ENCODE peak calls at places on chromosomes 16 and 17, in nine cellular contexts. One of them, this sample, is unnamed.

GRCh38 chr17:17134051-17134951 is 71.8 kb downstream of the PLD6 start:
- DNase-seq in cardiac muscle cell: no peak
- DNase-seq in stimulated activated naive CD8-positive, alpha-beta T cell treated with anti-CD3 and anti-CD28 coated beads, Interleukin-15, amount 100 ng/mL, for 72 hours: no peak
- DNase-seq in GM12891: no peak
- DNase-seq in NCI-H1105 treated with DMSO at 0.1 percent for 48 hours: no peak
- DNase-seq in stimulated activated CD8-positive, alpha-beta memory T cell treated with anti-CD3 and anti-CD28 coated beads, Interleukin-2, amount 100 ng/mL, for 48 hours: no peak
- DNase-seq in A549: no peak
- DNase-seq in H9: no peak
- DNase-seq in stimulated activated CD4-positive, alpha-beta T cell treated with anti-CD3 and anti-CD28 coated beads, Interleukin-1b, Interleukin-23, amount 100 ng/mL, for 48 hours: no peak
- DNase-seq in this sample: no peak

GRCh38 chr16:47458331-47458730 is 2.5 kb downstream of the ITFG1 start:
- DNase-seq in H9: no peak
- DNase-seq in cardiac muscle cell: no peak
- DNase-seq in A549: no peak
- DNase-seq in stimulated activated CD4-positive, alpha-beta T cell treated with anti-CD3 and anti-CD28 coated beads, Interleukin-1b, Interleukin-23, amount 100 ng/mL, for 48 hours: no peak
- DNase-seq in GM12891: no peak
- DNase-seq in NCI-H1105 treated with DMSO at 0.1 percent for 48 hours: no peak
- DNase-seq in stimulated activated CD8-positive, alpha-beta memory T cell treated with anti-CD3 and anti-CD28 coated beads, Interleukin-2, amount 100 ng/mL, for 48 hours: no peak
- DNase-seq in stimulated activated naive CD8-positive, alpha-beta T cell treated with anti-CD3 and anti-CD28 coated beads, Interleukin-15, amount 100 ng/mL, for 72 hours: no peak
- DNase-seq in this sample: no peak

GRCh38 chr17:45705123-45706009 is 78.8 kb upstream of the CRHR1 start:
- DNase-seq in stimulated activated CD4-positive, alpha-beta T cell treated with anti-CD3 and anti-CD28 coated beads, Interleukin-1b, Interleukin-23, amount 100 ng/mL, for 48 hours: peak; percentile 8
- DNase-seq in A549: peak; percentile 84
- DNase-seq in stimulated activated naive CD8-positive, alpha-beta T cell treated with anti-CD3 and anti-CD28 coated beads, Interleukin-15, amount 100 ng/mL, for 72 hours: no peak
- DNase-seq in H9: no peak
- DNase-seq in GM12891: no peak
- DNase-seq in stimulated activated CD8-positive, alpha-beta memory T cell treated with anti-CD3 and anti-CD28 coated beads, Interleukin-2, amount 100 ng/mL, for 48 hours: no peak
- DNase-seq in cardiac muscle cell: no peak
- DNase-seq in NCI-H1105 treated with DMSO at 0.1 percent for 48 hours: no peak
- DNase-seq in this sample: no peak

GRCh38 chr17:60153606-60154355 is 4.0 kb downstream of the CA4 start:
- DNase-seq in stimulated activated CD8-positive, alpha-beta memory T cell treated with anti-CD3 and anti-CD28 coated beads, Interleukin-2, amount 100 ng/mL, for 48 hours: no peak
- DNase-seq in stimulated activated CD4-positive, alpha-beta T cell treated with anti-CD3 and anti-CD28 coated beads, Interleukin-1b, Interleukin-23, amount 100 ng/mL, for 48 hours: no peak
- DNase-seq in NCI-H1105 treated with DMSO at 0.1 percent for 48 hours: no peak
- DNase-seq in GM12891: no peak
- DNase-seq in H9: peak; percentile 24
- DNase-seq in A549: no peak
- DNase-seq in stimulated activated naive CD8-positive, alpha-beta T cell treated with anti-CD3 and anti-CD28 coated beads, Interleukin-15, amount 100 ng/mL, for 72 hours: no peak
- DNase-seq in cardiac muscle cell: peak; percentile 49
- DNase-seq in this sample: no peak

GRCh38 chr17:76696763-76697701 is 13.7 kb downstream of the MXRA7 start:
- DNase-seq in A549: no peak
- DNase-seq in GM12891: peak; percentile 55
- DNase-seq in NCI-H1105 treated with DMSO at 0.1 percent for 48 hours: no peak
- DNase-seq in cardiac muscle cell: peak; percentile 59
- DNase-seq in stimulated activated CD4-positive, alpha-beta T cell treated with anti-CD3 and anti-CD28 coated beads, Interleukin-1b, Interleukin-23, amount 100 ng/mL, for 48 hours: no peak
- DNase-seq in stimulated activated naive CD8-positive, alpha-beta T cell treated with anti-CD3 and anti-CD28 coated beads, Interleukin-15, amount 100 ng/mL, for 72 hours: no peak
- DNase-seq in H9: no peak
- DNase-seq in stimulated activated CD8-positive, alpha-beta memory T cell treated with anti-CD3 and anti-CD28 coated beads, Interleukin-2, amount 100 ng/mL, for 48 hours: no peak
- DNase-seq in this sample: peak; percentile 65

GRCh38 chr16:47571049-47571448 is 109.9 kb downstream of the PHKB start:
- DNase-seq in NCI-H1105 treated with DMSO at 0.1 percent for 48 hours: no peak
- DNase-seq in stimulated activated CD4-positive, alpha-beta T cell treated with anti-CD3 and anti-CD28 coated beads, Interleukin-1b, Interleukin-23, amount 100 ng/mL, for 48 hours: no peak
- DNase-seq in GM12891: no peak
- DNase-seq in A549: no peak
- DNase-seq in H9: no peak
- DNase-seq in stimulated activated CD8-positive, alpha-beta memory T cell treated with anti-CD3 and anti-CD28 coated beads, Interleukin-2, amount 100 ng/mL, for 48 hours: no peak
- DNase-seq in cardiac muscle cell: no peak
- DNase-seq in stimulated activated naive CD8-positive, alpha-beta T cell treated with anti-CD3 and anti-CD28 coated beads, Interleukin-15, amount 100 ng/mL, for 72 hours: no peak
- DNase-seq in this sample: no peak

GRCh38 chr16:68332411-68333121 is 21.7 kb downstream of the PRMT7 start:
- DNase-seq in stimulated activated CD8-positive, alpha-beta memory T cell treated with anti-CD3 and anti-CD28 coated beads, Interleukin-2, amount 100 ng/mL, for 48 hours: no peak
- DNase-seq in GM12891: no peak
- DNase-seq in stimulated activated CD4-positive, alpha-beta T cell treated with anti-CD3 and anti-CD28 coated beads, Interleukin-1b, Interleukin-23, amount 100 ng/mL, for 48 hours: no peak
- DNase-seq in NCI-H1105 treated with DMSO at 0.1 percent for 48 hours: no peak
- DNase-seq in stimulated activated naive CD8-positive, alpha-beta T cell treated with anti-CD3 and anti-CD28 coated beads, Interleukin-15, amount 100 ng/mL, for 72 hours: no peak
- DNase-seq in A549: no peak
- DNase-seq in H9: no peak
- DNase-seq in cardiac muscle cell: peak; percentile 52
- DNase-seq in this sample: no peak

GRCh38 chr17:70906808-70907207 is 737.5 kb downstream of the KCNJ2 start:
- DNase-seq in NCI-H1105 treated with DMSO at 0.1 percent for 48 hours: no peak
- DNase-seq in GM12891: no peak
- DNase-seq in stimulated activated CD8-positive, alpha-beta memory T cell treated with anti-CD3 and anti-CD28 coated beads, Interleukin-2, amount 100 ng/mL, for 48 hours: no peak
- DNase-seq in H9: peak; percentile 46
- DNase-seq in stimulated activated naive CD8-positive, alpha-beta T cell treated with anti-CD3 and anti-CD28 coated beads, Interleukin-15, amount 100 ng/mL, for 72 hours: no peak
- DNase-seq in cardiac muscle cell: peak; percentile 88
- DNase-seq in A549: no peak
- DNase-seq in stimulated activated CD4-positive, alpha-beta T cell treated with anti-CD3 and anti-CD28 coated beads, Interleukin-1b, Interleukin-23, amount 100 ng/mL, for 48 hours: no peak
- DNase-seq in this sample: no peak

GRCh38 chr17:17221329-17221728 is 15.2 kb upstream of the PLD6 start:
- DNase-seq in H9: no peak
- DNase-seq in stimulated activated naive CD8-positive, alpha-beta T cell treated with anti-CD3 and anti-CD28 coated beads, Interleukin-15, amount 100 ng/mL, for 72 hours: no peak
- DNase-seq in A549: no peak
- DNase-seq in stimulated activated CD8-positive, alpha-beta memory T cell treated with anti-CD3 and anti-CD28 coated beads, Interleukin-2, amount 100 ng/mL, for 48 hours: no peak
- DNase-seq in cardiac muscle cell: no peak
- DNase-seq in stimulated activated CD4-positive, alpha-beta T cell treated with anti-CD3 and anti-CD28 coated beads, Interleukin-1b, Interleukin-23, amount 100 ng/mL, for 48 hours: no peak
- DNase-seq in NCI-H1105 treated with DMSO at 0.1 percent for 48 hours: no peak
- DNase-seq in GM12891: no peak
- DNase-seq in this sample: no peak

GRCh38 chr17:1762906-1763829 is 1.3 kb downstream of the SERPINF1 start:
- DNase-seq in stimulated activated CD8-positive, alpha-beta memory T cell treated with anti-CD3 and anti-CD28 coated beads, Interleukin-2, amount 100 ng/mL, for 48 hours: no peak
- DNase-seq in stimulated activated naive CD8-positive, alpha-beta T cell treated with anti-CD3 and anti-CD28 coated beads, Interleukin-15, amount 100 ng/mL, for 72 hours: no peak
- DNase-seq in NCI-H1105 treated with DMSO at 0.1 percent for 48 hours: no peak
- DNase-seq in H9: no peak
- DNase-seq in GM12891: no peak
- DNase-seq in cardiac muscle cell: peak; percentile 92
- DNase-seq in stimulated activated CD4-positive, alpha-beta T cell treated with anti-CD3 and anti-CD28 coated beads, Interleukin-1b, Interleukin-23, amount 100 ng/mL, for 48 hours: no peak
- DNase-seq in A549: no peak
- DNase-seq in this sample: no peak

GRCh38 chr16:82671743-82672142 is 45.0 kb downstream of the CDH13 start:
- DNase-seq in stimulated activated naive CD8-positive, alpha-beta T cell treated with anti-CD3 and anti-CD28 coated beads, Interleukin-15, amount 100 ng/mL, for 72 hours: no peak
- DNase-seq in stimulated activated CD4-positive, alpha-beta T cell treated with anti-CD3 and anti-CD28 coated beads, Interleukin-1b, Interleukin-23, amount 100 ng/mL, for 48 hours: no peak
- DNase-seq in A549: no peak
- DNase-seq in NCI-H1105 treated with DMSO at 0.1 percent for 48 hours: no peak
- DNase-seq in H9: no peak
- DNase-seq in cardiac muscle cell: no peak
- DNase-seq in GM12891: no peak
- DNase-seq in stimulated activated CD8-positive, alpha-beta memory T cell treated with anti-CD3 and anti-CD28 coated beads, Interleukin-2, amount 100 ng/mL, for 48 hours: no peak
- DNase-seq in this sample: no peak

GRCh38 chr17:34562387-34562786 is 17.0 kb upstream of the TMEM132E start:
- DNase-seq in stimulated activated CD8-positive, alpha-beta memory T cell treated with anti-CD3 and anti-CD28 coated beads, Interleukin-2, amount 100 ng/mL, for 48 hours: no peak
- DNase-seq in cardiac muscle cell: no peak
- DNase-seq in stimulated activated naive CD8-positive, alpha-beta T cell treated with anti-CD3 and anti-CD28 coated beads, Interleukin-15, amount 100 ng/mL, for 72 hours: no peak
- DNase-seq in stimulated activated CD4-positive, alpha-beta T cell treated with anti-CD3 and anti-CD28 coated beads, Interleukin-1b, Interleukin-23, amount 100 ng/mL, for 48 hours: no peak
- DNase-seq in H9: peak; percentile 69
- DNase-seq in NCI-H1105 treated with DMSO at 0.1 percent for 48 hours: no peak
- DNase-seq in A549: no peak
- DNase-seq in GM12891: no peak
- DNase-seq in this sample: no peak

GRCh38 chr16:2237552-2238395 is 1.5 kb downstream of the DNASE1L2 start:
- DNase-seq in stimulated activated CD4-positive, alpha-beta T cell treated with anti-CD3 and anti-CD28 coated beads, Interleukin-1b, Interleukin-23, amount 100 ng/mL, for 48 hours: no peak
- DNase-seq in GM12891: no peak
- DNase-seq in stimulated activated CD8-positive, alpha-beta memory T cell treated with anti-CD3 and anti-CD28 coated beads, Interleukin-2, amount 100 ng/mL, for 48 hours: no peak
- DNase-seq in A549: no peak
- DNase-seq in cardiac muscle cell: no peak
- DNase-seq in NCI-H1105 treated with DMSO at 0.1 percent for 48 hours: peak; percentile 6
- DNase-seq in H9: peak; percentile 68
- DNase-seq in stimulated activated naive CD8-positive, alpha-beta T cell treated with anti-CD3 and anti-CD28 coated beads, Interleukin-15, amount 100 ng/mL, for 72 hours: no peak
- DNase-seq in this sample: no peak